ENCODE peak calls at places on chromosomes 1 and 21, in five cellular contexts. H is GM12878, N is WTC11, Z is SK-N-SH, I is A549. G is an unnamed sample.

GRCh38 chr1:189662190-189662589 is 815.5 kb downstream of the BRINP3 start:
- DNase-seq in H (no peak), N (no peak), Z (no peak), I (peak; percentile 49), G (peak; percentile 9)

GRCh38 chr1:116861137-116861536 is 48.6 kb upstream of the PTGFRN start:
- DNase-seq in H (no peak), N (no peak), Z (no peak), I (no peak), G (no peak)

GRCh38 chr1:47189844-47190562 is at the start of gene PDZK1IP1:
- DNase-seq in H (no peak), N (peak; percentile 34), Z (no peak), I (peak; percentile 55), G (no peak)

GRCh38 chr1:170131450-170131849 is 14.3 kb upstream of the NTMT2 start:
- DNase-seq in H (no peak), N (no peak), Z (no peak), I (no peak), G (no peak)

GRCh38 chr1:195278644-195279043 is 1329.6 kb downstream of the KCNT2 start:
- DNase-seq in H (no peak), N (no peak), Z (no peak), I (no peak), G (no peak)

GRCh38 chr21:36966846-36967657 is 583 bp upstream of the HLCS start:
- DNase-seq in H (no peak), N (peak; percentile 53), Z (no peak), I (no peak), G (peak; percentile 32)

GRCh38 chr1:167720965-167721616 is 691 bp upstream of the MPZL1 start:
- DNase-seq in H (no peak), N (no peak), Z (peak; percentile 42), I (peak; percentile 75), G (peak; percentile 68)

GRCh38 chr1:182995894-182996293 is 27.3 kb upstream of the LAMC1 start:
- DNase-seq in H (no peak), N (no peak), Z (peak; percentile 23), I (no peak), G (peak; percentile 78)

GRCh38 chr1:230857822-230858221 is 10.5 kb downstream of the C1orf198 start:
- DNase-seq in H (no peak), N (no peak), Z (no peak), I (no peak), G (no peak)

GRCh38 chr1:12146343-12147112 is 20.3 kb upstream of the TNFRSF1B start:
- DNase-seq in H (no peak), N (no peak), Z (no peak), I (no peak), G (no peak)

GRCh38 chr1:17212487-17213121 is 7.7 kb downstream of the PADI1 start:
- DNase-seq in H (no peak), N (no peak), Z (peak; percentile 47), I (no peak), G (peak; percentile 91)

GRCh38 chr1:201176931-201177330 is 13.7 kb upstream of the IGFN1 start:
- DNase-seq in H (no peak), N (no peak), Z (no peak), I (no peak), G (no peak)

GRCh38 chr1:229298887-229299503 is 28.1 kb downstream of the RAB4A start:
- DNase-seq in H (no peak), N (no peak), Z (no peak), I (no peak), G (no peak)

GRCh38 chr1:229295745-229296144 is 24.8 kb downstream of the RAB4A start:
- DNase-seq in H (no peak), N (no peak), Z (no peak), I (no peak), G (no peak)

GRCh38 chr1:229298420-229298819 is 27.5 kb downstream of the RAB4A start:
- DNase-seq in H (no peak), N (no peak), Z (no peak), I (no peak), G (no peak)

GRCh38 chr1:229297746-229298145 is 26.8 kb downstream of the RAB4A start:
- DNase-seq in H (no peak), N (no peak), Z (no peak), I (no peak), G (no peak)

GRCh38 chr1:229296541-229296941 is 25.6 kb downstream of the RAB4A start:
- DNase-seq in H (no peak), N (no peak), Z (no peak), I (no peak), G (no peak)
- TF ChIP-seq MAX in H (no peak), N (no peak), Z (no peak), I (no peak), G (no peak)

GRCh38 chr21:23740463-23740862 is 1866.8 kb downstream of the MRPL39 start:
- DNase-seq in H (no peak), N (no peak), Z (peak; percentile 7), I (no peak), G (no peak)
- TF ChIP-seq CTCF in H (no peak), N (no peak), Z (no peak), I (no peak), G (no peak)

DNA sequence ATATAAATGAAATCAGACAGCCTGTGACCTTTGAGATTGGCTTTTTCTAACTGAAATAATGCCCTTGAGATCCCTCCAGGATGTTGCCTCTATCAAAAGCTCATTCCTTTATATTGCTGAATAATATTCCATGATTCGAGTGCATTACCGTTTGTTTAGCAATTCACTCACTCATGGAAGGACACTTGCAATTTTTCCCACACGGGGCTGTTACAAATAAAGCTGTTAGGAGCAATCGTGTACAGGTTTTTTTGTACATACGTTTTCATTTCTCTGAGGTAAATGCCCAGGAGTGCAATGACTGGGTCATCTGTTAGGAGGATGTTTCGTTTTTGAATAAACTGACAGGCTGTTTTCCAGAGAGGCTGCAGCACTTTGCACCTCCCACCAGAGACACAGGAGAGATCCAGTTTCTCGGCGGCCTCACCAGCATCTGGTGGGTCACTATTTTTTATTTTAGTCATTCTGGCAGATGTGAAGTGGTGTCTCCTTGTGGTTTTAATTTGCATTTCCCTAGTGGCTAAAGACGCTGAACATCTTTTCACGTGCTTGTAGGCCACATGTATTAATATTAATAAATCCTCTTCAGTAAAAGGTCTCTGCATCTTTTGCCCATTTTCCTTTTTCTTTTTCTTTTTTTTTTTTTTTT is 11.0 kb downstream of the PRDM15 start:
- DNase-seq in H (peak; percentile 79), N (no peak), Z (no peak), I (no peak), G (no peak)
- TF ChIP-seq MAX in H (peak; percentile 32), N (no peak), Z (no peak), I (no peak), G (no peak)

GRCh38 chr1:19232526-19232851 is 18.8 kb downstream of the EMC1 start:
- DNase-seq in H (no peak), N (no peak), Z (no peak), I (no peak), G (no peak)
- TF ChIP-seq CTCF in H (no peak), N (no peak), Z (peak; percentile 14), I (no peak), G (no peak)

GRCh38 chr1:206986402-206986801 is 16.1 kb upstream of the FCAMR start:
- DNase-seq in H (no peak), N (no peak), Z (no peak), I (no peak), G (no peak)

GRCh38 chr1:206985162-206985749 is 15.0 kb upstream of the FCAMR start:
- DNase-seq in H (no peak), N (no peak), Z (no peak), I (no peak), G (no peak)

GRCh38 chr1:206979379-206980043 is 9.3 kb upstream of the FCAMR start:
- DNase-seq in H (no peak), N (no peak), Z (no peak), I (peak; percentile 52), G (peak; percentile 34)

GRCh38 chr1:206978259-206978658 is 8.0 kb upstream of the FCAMR start:
- DNase-seq in H (no peak), N (no peak), Z (no peak), I (no peak), G (no peak)

GRCh38 chr1:206982216-206982615 is 12.0 kb upstream of the FCAMR start:
- DNase-seq in H (no peak), N (peak; percentile 59), Z (peak; percentile 58), I (peak; percentile 57), G (peak; percentile 59)
- TF ChIP-seq MAX in H (no peak), N (no peak), Z (no peak), I (no peak), G (no peak)

G was measured in NB4.